ENCODE peak calls at places on chromosomes 7 and 10, in four cellular contexts. Q is endothelial cell, D is mucosa of descending colon, H is uterus. A is an unnamed sample.
A peak's percentile ranks its signal among the peaks of the same experiment; 100 is the strongest.

GRCh38 chr7:132882714-132883428 is 199.0 kb downstream of the CHCHD3 start:
- DNase-seq in Q (no peak), D (no peak), H (no peak), A (no peak)

GRCh38 chr10:86295791-86296190 is 70.8 kb downstream of the GRID1 start:
- DNase-seq in Q (no peak), D (no peak), H (no peak), A (peak; percentile 3)

GRCh38 chr10:102120987-102121738 is 995 bp upstream of the LDB1 start:
- DNase-seq in Q (peak; percentile 49), D (peak; percentile 65), H (peak; percentile 95), A (peak; percentile 79)

GRCh38 chr7:132919776-132920175 is 162.1 kb downstream of the CHCHD3 start:
- DNase-seq in Q (no peak), D (no peak), H (no peak), A (no peak)

GRCh38 chr10:128065881-128066534 is 60.2 kb downstream of the MKI67 start:
- DNase-seq in Q (no peak), D (no peak), H (no peak), A (peak; percentile 1)

GRCh38 chr10:68434657-68435056 is 27.6 kb upstream of the RUFY2 start:
- DNase-seq in Q (no peak), D (no peak), H (no peak), A (no peak)

GRCh38 chr7:29332027-29332806 is 137.6 kb downstream of the CHN2 start:
- DNase-seq in Q (no peak), D (no peak), H (no peak), A (no peak)

GRCh38 chr7:102415685-102416225 is 17.6 kb upstream of the ORAI2 start:
- DNase-seq in Q (no peak), D (no peak), H (no peak), A (no peak)

GRCh38 chr7:103752995-103753394 is 236.5 kb downstream of the RELN start:
- DNase-seq in Q (no peak), D (no peak), H (no peak), A (no peak)

GRCh38 chr10:115525141-115525540 is 432.0 kb downstream of the ATRNL1 start:
- DNase-seq in Q (no peak), D (no peak), H (no peak), A (no peak)
- TF ChIP-seq CTCF in Q (no peak), D (no peak), H (no peak), A (no peak)

GRCh38 chr7:20197837-20198236 is 19.3 kb downstream of the MACC1 start:
- DNase-seq in Q (no peak), D (no peak), H (no peak), A (no peak)
- TF ChIP-seq CTCF in Q (peak; percentile 69), D (no peak), H (no peak), A (peak; percentile 64)

GRCh38 chr7:129144095-129144833 is at the start of gene TSPAN33:
- DNase-seq in Q (no peak), D (peak; percentile 86), H (peak; percentile 46), A (peak; percentile 87)

GRCh38 chr7:129146237-129146979 is 1.9 kb downstream of the TSPAN33 start:
- DNase-seq in Q (no peak), D (peak; percentile 28), H (no peak), A (no peak)

GRCh38 chr7:129147723-129148122 is 3.2 kb downstream of the TSPAN33 start:
- DNase-seq in Q (no peak), D (no peak), H (no peak), A (no peak)

GRCh38 chr7:129143724-129144094 is 798 bp upstream of the TSPAN33 start:
- DNase-seq in Q (no peak), D (no peak), H (no peak), A (no peak)

GRCh38 chr7:129144834-129145668 is 544 bp downstream of the TSPAN33 start:
- DNase-seq in Q (no peak), D (peak; percentile 34), H (no peak), A (no peak)
- TF ChIP-seq CTCF in Q (no peak), D (no peak), H (no peak), A (no peak)

GRCh38 chr7:100366411-100367250 is 6.7 kb upstream of the PILRA start:
- DNase-seq in Q (no peak), D (no peak), H (no peak), A (no peak)
- TF ChIP-seq CTCF in Q (no peak), D (no peak), H (no peak), A (no peak)

DNA sequence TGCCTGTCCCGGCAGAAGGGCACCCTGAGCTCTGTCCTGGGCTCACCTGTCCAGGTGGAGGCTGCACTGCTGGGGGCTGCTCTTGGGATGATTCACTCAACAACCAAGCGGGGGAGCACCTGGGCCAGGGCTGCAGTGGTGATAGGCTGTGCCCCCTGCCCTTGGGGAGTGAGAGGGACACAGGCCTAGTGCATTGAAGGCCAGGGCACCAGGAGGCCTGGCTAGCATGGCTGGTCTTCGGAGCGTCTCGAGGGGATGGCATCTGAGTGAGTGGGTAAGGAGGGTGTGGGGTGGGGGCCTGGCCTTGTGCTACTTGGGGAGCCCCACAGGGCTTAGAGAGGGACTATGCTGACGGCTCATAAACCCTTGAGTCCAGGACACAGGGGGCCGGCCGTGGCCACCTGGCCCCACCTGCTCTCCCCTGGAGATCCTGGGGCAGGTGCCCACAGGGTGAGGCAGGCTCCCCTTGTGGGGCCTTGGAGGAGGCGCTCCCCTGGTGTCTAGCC is 3.1 kb downstream of the PWWP2B start:
- DNase-seq in Q (no peak), D (no peak), H (no peak), A (peak; percentile 16)
- TF ChIP-seq CTCF in Q (no peak), D (no peak), H (no peak), A (no peak)

GRCh38 chr7:40186586-40186985 is 51.8 kb downstream of the SUGCT start:
- DNase-seq in Q (no peak), D (no peak), H (no peak), A (no peak)
- TF ChIP-seq CTCF in Q (no peak), D (no peak), H (no peak), A (peak; percentile 11)